ENCODE peak calls at places on chromosome 7, in six cellular contexts. One of them, this sample, is unnamed.

GRCh38 chr7:102273749-102274712 is 12.6 kb upstream of the SH2B2 start:
- DNase-seq in left ventricle myocardium inferior: no peak
- DNase-seq in psoas muscle: no peak
- DNase-seq in uterus: no peak
- DNase-seq in IMR-90: peak; percentile 83
- DNase-seq in right cardiac atrium: peak; percentile 21
- DNase-seq in this sample: peak; percentile 80

GRCh38 chr7:36110584-36110983 is 42.5 kb upstream of the EEPD1 start:
- DNase-seq in left ventricle myocardium inferior: no peak
- DNase-seq in psoas muscle: no peak
- DNase-seq in uterus: no peak
- DNase-seq in IMR-90: no peak
- DNase-seq in right cardiac atrium: no peak
- DNase-seq in this sample: no peak

GRCh38 chr7:36871863-36872262 is 147.6 kb upstream of the AOAH start:
- DNase-seq in left ventricle myocardium inferior: no peak
- DNase-seq in psoas muscle: no peak
- DNase-seq in uterus: no peak
- DNase-seq in IMR-90: peak; percentile 2
- DNase-seq in right cardiac atrium: no peak
- DNase-seq in this sample: no peak

GRCh38 chr7:921581-922333 is 32.7 kb downstream of the ADAP1 start:
- DNase-seq in left ventricle myocardium inferior: peak; percentile 7
- DNase-seq in psoas muscle: peak; percentile 48
- DNase-seq in uterus: peak; percentile 12
- DNase-seq in IMR-90: no peak
- DNase-seq in right cardiac atrium: peak; percentile 54
- DNase-seq in this sample: peak; percentile 30

GRCh38 chr7:82284936-82285519 is 158.5 kb downstream of the CACNA2D1 start:
- DNase-seq in left ventricle myocardium inferior: no peak
- DNase-seq in psoas muscle: no peak
- DNase-seq in uterus: no peak
- DNase-seq in IMR-90: no peak
- DNase-seq in right cardiac atrium: no peak
- DNase-seq in this sample: no peak

GRCh38 chr7:112723416-112723815 is 66.8 kb downstream of the TMEM168 start:
- DNase-seq in left ventricle myocardium inferior: no peak
- DNase-seq in psoas muscle: no peak
- DNase-seq in uterus: no peak
- DNase-seq in IMR-90: peak; percentile 55
- DNase-seq in right cardiac atrium: no peak
- DNase-seq in this sample: no peak

GRCh38 chr7:42883950-42884349 is 27.9 kb downstream of the C7orf25 start:
- DNase-seq in left ventricle myocardium inferior: peak; percentile 28
- DNase-seq in psoas muscle: no peak
- DNase-seq in uterus: no peak
- DNase-seq in IMR-90: peak; percentile 22
- DNase-seq in right cardiac atrium: no peak
- DNase-seq in this sample: no peak

GRCh38 chr7:27739301-27739913 is 555 bp upstream of the TAX1BP1 start:
- DNase-seq in left ventricle myocardium inferior: peak; percentile 18
- DNase-seq in psoas muscle: no peak
- DNase-seq in uterus: no peak
- DNase-seq in IMR-90: peak; percentile 70
- DNase-seq in right cardiac atrium: no peak
- DNase-seq in this sample: no peak

GRCh38 chr7:147981072-147981813 is 609.3 kb upstream of the C7orf33 start:
- DNase-seq in left ventricle myocardium inferior: no peak
- DNase-seq in psoas muscle: no peak
- DNase-seq in uterus: no peak
- DNase-seq in IMR-90: no peak
- DNase-seq in right cardiac atrium: no peak
- DNase-seq in this sample: no peak

GRCh38 chr7:55574062-55574717 is 1.9 kb upstream of the VOPP1 start:
- DNase-seq in left ventricle myocardium inferior: no peak
- DNase-seq in psoas muscle: no peak
- DNase-seq in uterus: no peak
- DNase-seq in IMR-90: peak; percentile 28
- DNase-seq in right cardiac atrium: no peak
- DNase-seq in this sample: no peak

GRCh38 chr7:41969713-41970112 is 266.8 kb upstream of the INHBA start:
- DNase-seq in left ventricle myocardium inferior: no peak
- DNase-seq in psoas muscle: no peak
- DNase-seq in uterus: no peak
- DNase-seq in IMR-90: peak; percentile 18
- DNase-seq in right cardiac atrium: no peak
- DNase-seq in this sample: no peak

GRCh38 chr7:74337926-74338325 is 48.7 kb downstream of the CLIP2 start:
- DNase-seq in left ventricle myocardium inferior: no peak
- DNase-seq in psoas muscle: no peak
- DNase-seq in uterus: no peak
- DNase-seq in IMR-90: no peak
- DNase-seq in right cardiac atrium: no peak
- DNase-seq in this sample: no peak

GRCh38 chr7:2245883-2246679 is 4.1 kb downstream of the NUDT1 start:
- DNase-seq in left ventricle myocardium inferior: peak; percentile 51
- DNase-seq in psoas muscle: no peak
- DNase-seq in uterus: no peak
- DNase-seq in IMR-90: no peak
- DNase-seq in right cardiac atrium: no peak
- DNase-seq in this sample: no peak

GRCh38 chr7:90618880-90619279 is 22.8 kb downstream of the CDK14 start:
- DNase-seq in left ventricle myocardium inferior: no peak
- DNase-seq in psoas muscle: no peak
- DNase-seq in uterus: no peak
- DNase-seq in IMR-90: no peak
- DNase-seq in right cardiac atrium: no peak
- DNase-seq in this sample: no peak

GRCh38 chr7:1290262-1291039 is 57.8 kb downstream of the UNCX start:
- DNase-seq in left ventricle myocardium inferior: no peak
- DNase-seq in psoas muscle: peak; percentile 54
- DNase-seq in uterus: no peak
- DNase-seq in IMR-90: no peak
- DNase-seq in right cardiac atrium: peak; percentile 70
- DNase-seq in this sample: no peak

GRCh38 chr7:75870557-75870956 is 8.3 kb upstream of the RHBDD2 start:
- DNase-seq in left ventricle myocardium inferior: no peak
- DNase-seq in psoas muscle: no peak
- DNase-seq in uterus: no peak
- DNase-seq in IMR-90: no peak
- DNase-seq in right cardiac atrium: no peak
- DNase-seq in this sample: no peak

GRCh38 chr7:40221836-40222235 is 87.0 kb downstream of the SUGCT start:
- DNase-seq in left ventricle myocardium inferior: no peak
- DNase-seq in psoas muscle: no peak
- DNase-seq in uterus: no peak
- DNase-seq in IMR-90: peak; percentile 92
- DNase-seq in right cardiac atrium: no peak
- DNase-seq in this sample: no peak

GRCh38 chr7:44235066-44235465 is 34.3 kb downstream of the YKT6 start:
- DNase-seq in left ventricle myocardium inferior: no peak
- DNase-seq in psoas muscle: no peak
- DNase-seq in uterus: no peak
- DNase-seq in IMR-90: no peak
- DNase-seq in right cardiac atrium: no peak
- DNase-seq in this sample: no peak

GRCh38 chr7:133258174-133258573 is 5.3 kb downstream of the EXOC4 start:
- DNase-seq in left ventricle myocardium inferior: no peak
- DNase-seq in psoas muscle: no peak
- DNase-seq in uterus: no peak
- DNase-seq in IMR-90: no peak
- DNase-seq in right cardiac atrium: no peak
- DNase-seq in this sample: no peak

GRCh38 chr7:91240546-91240945 is 23.7 kb upstream of the FZD1 start:
- DNase-seq in left ventricle myocardium inferior: no peak
- DNase-seq in psoas muscle: no peak
- DNase-seq in uterus: no peak
- DNase-seq in IMR-90: peak; percentile 51
- DNase-seq in right cardiac atrium: no peak
- DNase-seq in this sample: no peak

GRCh38 chr7:29962035-29962434 is 27.6 kb downstream of the SCRN1 start:
- DNase-seq in left ventricle myocardium inferior: no peak
- DNase-seq in psoas muscle: no peak
- DNase-seq in uterus: no peak
- DNase-seq in IMR-90: no peak
- DNase-seq in right cardiac atrium: no peak
- DNase-seq in this sample: no peak

GRCh38 chr7:137801003-137801402 is 45.8 kb downstream of the DGKI start:
- DNase-seq in left ventricle myocardium inferior: no peak
- DNase-seq in psoas muscle: no peak
- DNase-seq in uterus: no peak
- DNase-seq in IMR-90: peak; percentile 68
- DNase-seq in right cardiac atrium: no peak
- DNase-seq in this sample: no peak

GRCh38 chr7:108037748-108038147 is 34.8 kb upstream of the LAMB1 start:
- DNase-seq in left ventricle myocardium inferior: no peak
- DNase-seq in psoas muscle: no peak
- DNase-seq in uterus: no peak
- DNase-seq in IMR-90: no peak
- DNase-seq in right cardiac atrium: no peak
- DNase-seq in this sample: no peak

GRCh38 chr7:151185762-151186639 is 1.0 kb downstream of the ASB10 start:
- DNase-seq in left ventricle myocardium inferior: no peak
- DNase-seq in psoas muscle: peak; percentile 66
- DNase-seq in uterus: no peak
- DNase-seq in IMR-90: no peak
- DNase-seq in right cardiac atrium: peak; percentile 64
- DNase-seq in this sample: no peak

GRCh38 chr7:26813426-26813825 is 51.0 kb downstream of the SKAP2 start:
- DNase-seq in left ventricle myocardium inferior: no peak
- DNase-seq in psoas muscle: no peak
- DNase-seq in uterus: no peak
- DNase-seq in IMR-90: peak; percentile 80
- DNase-seq in right cardiac atrium: no peak
- DNase-seq in this sample: peak; percentile 42

GRCh38 chr7:83782628-83783027 is 133.7 kb upstream of the SEMA3E start:
- DNase-seq in left ventricle myocardium inferior: no peak
- DNase-seq in psoas muscle: no peak
- DNase-seq in uterus: no peak
- DNase-seq in IMR-90: no peak
- DNase-seq in right cardiac atrium: no peak
- DNase-seq in this sample: no peak

GRCh38 chr7:66880009-66880554 is 40.9 kb upstream of the TMEM248 start:
- DNase-seq in left ventricle myocardium inferior: no peak
- DNase-seq in psoas muscle: no peak
- DNase-seq in uterus: no peak
- DNase-seq in IMR-90: no peak
- DNase-seq in right cardiac atrium: no peak
- DNase-seq in this sample: peak; percentile 72

GRCh38 chr7:107924841-107925490 is 34.0 kb downstream of the DLD start:
- DNase-seq in left ventricle myocardium inferior: no peak
- DNase-seq in psoas muscle: no peak
- DNase-seq in uterus: no peak
- DNase-seq in IMR-90: no peak
- DNase-seq in right cardiac atrium: no peak
- DNase-seq in this sample: no peak

GRCh38 chr7:117025891-117026290 is 72.6 kb downstream of the ST7 start:
- DNase-seq in left ventricle myocardium inferior: no peak
- DNase-seq in psoas muscle: no peak
- DNase-seq in uterus: no peak
- DNase-seq in IMR-90: peak; percentile 21
- DNase-seq in right cardiac atrium: no peak
- DNase-seq in this sample: no peak

DNA sequence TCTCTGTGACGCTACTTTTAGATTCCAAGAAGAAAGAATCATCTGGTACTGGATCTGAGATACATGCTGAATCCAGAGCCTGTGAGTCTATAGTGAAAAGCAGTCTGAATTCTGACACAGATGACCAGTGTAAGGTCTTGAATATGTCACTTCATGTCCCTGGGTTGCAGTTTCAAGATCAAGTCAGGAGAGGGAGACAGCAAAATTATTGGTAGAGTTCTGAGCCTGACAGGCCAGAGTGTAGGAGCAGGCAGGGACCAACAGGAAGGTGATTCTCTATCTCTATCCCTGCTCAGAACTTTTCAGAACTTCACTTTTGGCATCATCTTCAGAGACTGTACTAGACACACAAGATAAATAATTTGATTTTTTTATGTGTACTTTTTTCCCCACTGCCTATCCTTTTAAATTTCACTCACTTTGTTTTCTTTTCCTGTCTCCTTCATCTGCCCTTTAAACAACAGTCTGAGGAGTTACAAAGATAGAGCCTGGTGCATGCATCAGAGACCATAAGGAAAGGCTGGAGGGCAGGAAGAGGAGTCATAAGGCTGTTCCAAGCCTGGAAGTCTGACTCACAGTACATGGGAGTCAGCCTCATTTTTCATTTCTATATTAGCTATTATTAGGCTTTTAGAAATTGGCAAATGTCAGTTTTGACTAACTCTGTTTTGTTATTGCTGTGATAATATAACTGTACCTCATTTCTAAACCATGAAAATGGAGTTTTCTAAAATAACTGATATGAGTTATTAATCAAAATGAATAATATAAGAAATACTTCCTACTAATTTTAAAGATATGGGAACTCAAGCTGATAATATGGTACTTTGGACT is 120.2 kb upstream of the TMEM229A start:
- DNase-seq in left ventricle myocardium inferior: no peak
- DNase-seq in psoas muscle: no peak
- DNase-seq in uterus: no peak
- DNase-seq in IMR-90: peak; percentile 66
- DNase-seq in right cardiac atrium: no peak
- DNase-seq in this sample: no peak
- H3K9me3 ChIP-seq in left ventricle myocardium inferior: no peaks in the 10 kb centered on the region
- H3K9me3 ChIP-seq in psoas muscle: no peaks in the 10 kb centered on the region
- H3K9me3 ChIP-seq in uterus: no peaks in the 10 kb centered on the region
- H3K9me3 ChIP-seq in IMR-90: no peaks in the 10 kb centered on the region
- H3K9me3 ChIP-seq in right cardiac atrium: no peaks in the 10 kb centered on the region
- H3K9me3 ChIP-seq in this sample: no peaks in the 10 kb centered on the region

DNA sequence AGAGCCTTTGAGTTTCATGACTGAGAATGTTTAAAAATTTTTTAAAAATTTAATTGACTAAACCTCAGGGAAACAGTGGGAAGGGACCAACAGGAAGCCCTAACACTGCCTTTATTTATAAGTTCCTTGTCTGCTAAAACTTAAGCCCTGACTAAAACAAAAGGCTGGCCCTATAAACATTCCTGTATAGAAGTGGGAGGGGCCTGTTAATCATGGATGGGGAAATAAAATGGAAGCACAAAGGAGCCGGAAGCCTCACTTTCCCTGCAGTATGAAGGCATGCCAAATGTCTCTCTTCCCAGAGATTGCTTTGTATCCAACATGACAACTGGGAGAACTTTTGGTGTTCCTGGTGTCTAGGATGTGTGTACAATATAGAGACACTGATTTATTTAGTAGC is 66.0 kb downstream of the VPS50 start:
- DNase-seq in left ventricle myocardium inferior: no peak
- DNase-seq in psoas muscle: no peak
- DNase-seq in uterus: no peak
- DNase-seq in IMR-90: no peak
- DNase-seq in right cardiac atrium: no peak
- DNase-seq in this sample: no peak
- H3K9me3 ChIP-seq in left ventricle myocardium inferior: no peaks in the 10 kb centered on the region
- H3K9me3 ChIP-seq in psoas muscle: no peaks in the 10 kb centered on the region
- H3K9me3 ChIP-seq in uterus: no peaks in the 10 kb centered on the region
- H3K9me3 ChIP-seq in IMR-90: no peaks in the 10 kb centered on the region
- H3K9me3 ChIP-seq in right cardiac atrium: no peaks in the 10 kb centered on the region
- H3K9me3 ChIP-seq in this sample: no peaks in the 10 kb centered on the region

GRCh38 chr7:157474685-157475084 is 137.9 kb downstream of the DNAJB6 start:
- DNase-seq in left ventricle myocardium inferior: no peak
- DNase-seq in psoas muscle: no peak
- DNase-seq in uterus: peak; percentile 7
- DNase-seq in IMR-90: no peak
- DNase-seq in right cardiac atrium: no peak
- DNase-seq in this sample: peak; percentile 44
- H3K9me3 ChIP-seq in left ventricle myocardium inferior: peaks cover 24% of the 10 kb centered on the region
- H3K9me3 ChIP-seq in psoas muscle: peaks cover 12% of the 10 kb centered on the region
- H3K9me3 ChIP-seq in uterus: no peaks in the 10 kb centered on the region
- H3K9me3 ChIP-seq in IMR-90: peaks cover 12% of the 10 kb centered on the region
- H3K9me3 ChIP-seq in right cardiac atrium: no peaks in the 10 kb centered on the region
- H3K9me3 ChIP-seq in this sample: peaks cover 21% of the 10 kb centered on the region

GRCh38 chr7:69091476-69091875 is 506.8 kb upstream of the AUTS2 start:
- DNase-seq in left ventricle myocardium inferior: no peak
- DNase-seq in psoas muscle: no peak
- DNase-seq in uterus: no peak
- DNase-seq in IMR-90: no peak
- DNase-seq in right cardiac atrium: no peak
- DNase-seq in this sample: no peak
- H3K9me3 ChIP-seq in left ventricle myocardium inferior: peaks cover 22% of the 10 kb centered on the region
- H3K9me3 ChIP-seq in psoas muscle: peaks cover 7% of the 10 kb centered on the region
- H3K9me3 ChIP-seq in uterus: peaks cover 4% of the 10 kb centered on the region
- H3K9me3 ChIP-seq in IMR-90: peaks cover 27% of the 10 kb centered on the region
- H3K9me3 ChIP-seq in right cardiac atrium: no peaks in the 10 kb centered on the region
- H3K9me3 ChIP-seq in this sample: peaks cover 8% of the 10 kb centered on the region

This sample was measured in Caco-2.